ENCODE peak calls at places on chromosomes 11 and 22, in six cellular contexts. H is IMR-90, M is neuronal stem cell, G is H1, K is mesenchymal stem cell, T is trophoblast cell. V is an unnamed sample.

GRCh38 chr22:46353483-46354105 is 18.1 kb downstream of the TRMU start:
- DNase-seq in H (no peak), M (no peak), G (no peak), K (no peak), T (no peak), V (no peak)

GRCh38 chr22:42553475-42554361 is at the start of gene SERHL2:
- DNase-seq in H (peak), M (peak), G (peak), K (peak), T (peak), V (peak)

GRCh38 chr11:35649984-35650383 is 12.6 kb upstream of the TRIM44 start:
- DNase-seq in H (peak), M (no peak), G (no peak), K (peak), T (no peak), V (no peak)

GRCh38 chr11:19690885-19691284 is 21.8 kb upstream of the NAV2 start:
- DNase-seq in H (no peak), M (no peak), G (no peak), K (no peak), T (no peak), V (no peak)

GRCh38 chr22:27668828-27669797 is 132.4 kb downstream of the MN1 start:
- DNase-seq in H (peak), M (no peak), G (no peak), K (peak), T (no peak), V (peak)

GRCh38 chr11:2522636-2523255 is 77.9 kb downstream of the KCNQ1 start:
- DNase-seq in H (no peak), M (no peak), G (no peak), K (no peak), T (no peak), V (peak)

GRCh38 chr11:10623797-10624761 is 55.6 kb upstream of the LYVE1 start:
- DNase-seq in H (peak), M (no peak), G (peak), K (peak), T (no peak), V (peak)

GRCh38 chr11:66228521-66228920 is 39.9 kb upstream of the RAB1B start:
- DNase-seq in H (no peak), M (no peak), G (peak), K (no peak), T (peak), V (peak)

GRCh38 chr11:3859373-3859881 is 4.0 kb downstream of the STIM1 start:
- DNase-seq in H (no peak), M (no peak), G (no peak), K (no peak), T (no peak), V (peak)

GRCh38 chr11:86292912-86293606 is 9.0 kb upstream of the HIKESHI start:
- DNase-seq in H (no peak), M (no peak), G (no peak), K (no peak), T (no peak), V (no peak)

GRCh38 chr22:48313156-48313555 is 1514.5 kb downstream of the BRD1 start:
- DNase-seq in H (no peak), M (no peak), G (no peak), K (no peak), T (no peak), V (no peak)

GRCh38 chr11:17351510-17352176 is at the start of gene NCR3LG1:
- DNase-seq in H (peak), M (peak), G (no peak), K (peak), T (peak), V (peak)

GRCh38 chr11:17350455-17351170 is 987 bp upstream of the NCR3LG1 start:
- DNase-seq in H (no peak), M (no peak), G (no peak), K (no peak), T (no peak), V (no peak)

GRCh38 chr11:17353228-17354021 is 1.8 kb downstream of the NCR3LG1 start:
- DNase-seq in H (peak), M (peak), G (no peak), K (peak), T (peak), V (peak)

GRCh38 chr11:17352925-17353227 is 1.3 kb downstream of the NCR3LG1 start:
- DNase-seq in H (peak), M (no peak), G (no peak), K (no peak), T (no peak), V (peak)

DNA sequence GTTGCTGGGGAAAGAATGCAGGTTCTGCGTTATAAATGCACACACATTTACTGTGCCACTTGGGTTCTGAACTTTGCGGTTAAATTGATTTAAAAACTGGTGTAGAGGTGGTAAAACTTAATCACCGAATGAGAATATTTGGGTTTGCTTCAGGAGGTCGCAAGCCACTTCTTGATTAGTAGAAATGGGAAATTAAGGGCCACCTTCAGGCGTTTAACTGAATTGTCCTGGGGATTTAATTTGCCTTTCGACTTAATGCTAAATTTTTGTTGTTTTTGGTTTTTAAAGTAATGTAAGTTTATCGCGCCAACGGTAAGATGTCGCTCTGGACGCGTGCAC is 460 bp upstream of the NCR3LG1 start:
- DNase-seq in H (no peak), M (no peak), G (no peak), K (no peak), T (no peak), V (no peak)
- H2AFZ ChIP-seq in H (peak), M (peak), G (no peak), K (no peak), T (no peak), V (no peak)

GRCh38 chr11:95066721-95067041 is at the start of gene SRSF8:
- DNase-seq in H (no peak), M (no peak), G (no peak), K (no peak), T (no peak), V (no peak)
- H3K4ac ChIP-seq in H (peak), M (no peak), G (peak), K (peak), T (peak), V (no peak)

GRCh38 chr11:89608234-89608966 is 101.7 kb upstream of the TRIM77 start:
- DNase-seq in H (no peak), M (no peak), G (no peak), K (no peak), T (no peak), V (no peak)

GRCh38 chr11:89613916-89614315 is 96.2 kb upstream of the TRIM77 start:
- DNase-seq in H (no peak), M (no peak), G (no peak), K (no peak), T (peak), V (no peak)

GRCh38 chr11:89612111-89612510 is 98.0 kb upstream of the TRIM77 start:
- DNase-seq in H (no peak), M (no peak), G (no peak), K (no peak), T (no peak), V (no peak)
- H2AFZ ChIP-seq in H (no peak), M (no peak), G (no peak), K (no peak), T (no peak), V (no peak)

GRCh38 chr11:131462622-131463021 is 92.2 kb downstream of the NTM start:
- DNase-seq in H (no peak), M (no peak), G (no peak), K (no peak), T (no peak), V (no peak)
- H3K4ac ChIP-seq in H (no peak), M (no peak), G (no peak), K (no peak), T (no peak), V (no peak)

GRCh38 chr11:848988-849824 is 6.6 kb downstream of the TSPAN4 start:
- DNase-seq in H (no peak), M (no peak), G (no peak), K (peak), T (no peak), V (peak)
- H2AFZ ChIP-seq in H (peak), M (peak), G (no peak), K (no peak), T (peak), V (no peak)